ENCODE peak calls at places on chromosomes 11 and 22, in ten cellular contexts. W, Y, I, O, K, L, G, S, N and E are unnamed samples.

GRCh38 chr22:38177044-38177443 is 4.6 kb downstream of the PLA2G6 start:
- DNase-seq in G (no peak), W (no peak), L (no peak), N (no peak), K (no peak), S (no peak), I (no peak), Y (no peak), O (no peak), E (no peak)

GRCh38 chr11:82858556-82859091 is 41.6 kb downstream of the PRCP start:
- DNase-seq in L (no peak), Y (no peak), W (peak; percentile 8), O (peak; percentile 71), S (no peak), K (no peak), I (no peak), N (no peak), G (no peak), E (no peak)

GRCh38 chr22:47154621-47155081 is 392.2 kb downstream of the TBC1D22A start:
- DNase-seq in Y (no peak), I (no peak), L (peak; percentile 72), W (no peak), O (peak; percentile 82), S (peak; percentile 75), G (peak; percentile 90), N (no peak), K (no peak), E (no peak)

GRCh38 chr11:28581286-28582242 is 473.4 kb downstream of the METTL15 start:
- DNase-seq in L (no peak), Y (no peak), S (no peak), W (no peak), O (peak; percentile 78), I (no peak), G (no peak), N (no peak), K (no peak), E (no peak)

GRCh38 chr11:17642370-17642769 is 77.0 kb upstream of the MYOD1 start:
- DNase-seq in L (no peak), W (no peak), O (no peak), Y (no peak), S (no peak), G (no peak), K (no peak), I (no peak), N (no peak), E (no peak)

GRCh38 chr11:118343248-118343647 is 743 bp upstream of the CD3D start:
- DNase-seq in N (no peak), G (no peak), I (no peak), W (no peak), O (no peak), S (no peak), L (no peak), Y (no peak), K (no peak), E (no peak)

GRCh38 chr22:45450931-45451651 is 37.6 kb downstream of the RIBC2 start:
- DNase-seq in G (no peak), Y (no peak), I (no peak), S (peak; percentile 44), O (peak; percentile 97), N (no peak), L (peak; percentile 65), K (no peak), W (no peak), E (no peak)

GRCh38 chr11:6202036-6202435 is 3.0 kb downstream of the OR52W1 start:
- DNase-seq in W (no peak), I (no peak), Y (no peak), S (no peak), L (no peak), O (peak; percentile 23), N (no peak), K (no peak), G (no peak), E (no peak)

GRCh38 chr11:74000770-74001169 is 8.1 kb downstream of the UCP3 start:
- DNase-seq in N (peak; percentile 35), S (no peak), O (no peak), G (no peak), W (no peak), Y (no peak), I (no peak), K (no peak), L (no peak), E (no peak)

GRCh38 chr22:37827056-37827455 is 3.9 kb downstream of the GALR3 start:
- DNase-seq in S (peak; percentile 68), K (no peak), G (peak; percentile 92), Y (no peak), W (no peak), O (no peak), L (peak; percentile 79), I (no peak), N (no peak), E (no peak)

GRCh38 chr11:9276571-9276970 is 11.4 kb upstream of the DENND5A start:
- DNase-seq in O (no peak), N (no peak), Y (no peak), K (no peak), I (no peak), G (no peak), S (no peak), W (peak; percentile 62), L (no peak), E (peak; percentile 37)

GRCh38 chr22:43110927-43111623 is 525 bp downstream of the BIK start:
- DNase-seq in G (peak; percentile 50), Y (peak; percentile 66), N (peak; percentile 84), K (no peak), S (no peak), I (no peak), W (no peak), O (no peak), L (no peak), E (peak; percentile 44)

GRCh38 chr11:32615422-32615821 is 31.8 kb downstream of the EIF3M start:
- DNase-seq in I (no peak), Y (no peak), O (no peak), W (peak; percentile 20), L (no peak), S (no peak), N (no peak), G (no peak), K (peak; percentile 7), E (no peak)

DNA sequence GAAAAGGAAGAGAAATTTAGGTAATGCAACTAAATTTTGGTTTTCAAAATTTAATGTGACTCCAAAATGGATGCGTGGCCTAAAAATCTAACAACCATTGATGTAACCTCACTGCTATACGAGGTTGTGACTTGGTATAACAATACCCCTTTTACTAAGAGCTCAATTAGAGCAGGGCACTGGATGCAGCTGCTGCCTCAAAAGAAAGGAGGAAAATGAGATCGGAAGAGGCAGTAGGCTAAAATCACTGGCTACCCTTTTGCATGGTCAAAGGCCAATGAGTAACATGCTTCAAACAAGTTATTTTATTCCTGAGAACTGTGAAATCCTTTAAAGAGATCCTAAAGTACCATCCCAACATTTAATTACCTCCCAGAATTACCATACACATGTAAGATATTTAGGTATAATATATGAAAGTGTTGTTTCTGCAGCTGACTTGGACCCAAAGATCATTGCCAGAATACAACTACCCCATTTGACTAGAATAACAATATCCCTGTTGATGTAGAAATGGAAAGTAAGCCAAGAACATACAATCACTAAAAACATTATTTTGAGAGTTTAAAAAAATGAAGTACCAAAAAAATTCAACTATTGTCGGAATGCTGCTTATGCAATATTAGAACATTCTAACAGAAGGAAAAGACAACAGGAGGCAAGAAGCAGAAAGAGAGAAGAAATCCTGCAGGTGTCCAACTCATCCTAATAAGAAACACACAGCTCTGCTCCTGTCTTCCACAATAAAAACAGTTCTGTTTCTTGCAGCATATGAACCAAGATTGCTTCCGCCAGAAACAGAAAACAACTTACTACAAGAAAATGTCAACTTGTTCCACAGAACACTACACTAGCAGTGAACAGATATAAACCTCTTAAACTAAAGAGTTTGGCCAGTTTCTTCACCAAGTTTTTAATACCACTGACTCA is 15.0 kb downstream of the SIK3 start:
- DNase-seq in I (no peak), N (no peak), G (no peak), O (no peak), W (no peak), K (no peak), Y (no peak), L (no peak), S (no peak), E (no peak)
- H3K4me1 ChIP-seq in I (no peaks in the 10 kb centered on the region), N (peaks cover 57% of the 10 kb centered on the region), G (peaks cover 14% of the 10 kb centered on the region), O (peaks cover 9% of the 10 kb centered on the region), W (peaks cover 37% of the 10 kb centered on the region), K (peaks cover 19% of the 10 kb centered on the region), Y (no peaks in the 10 kb centered on the region), L (no peaks in the 10 kb centered on the region), S (peaks cover 50% of the 10 kb centered on the region), E (peaks cover 6% of the 10 kb centered on the region)

GRCh38 chr11:114152785-114153184 is 93.3 kb downstream of the ZBTB16 start:
- DNase-seq in S (no peak), I (no peak), K (no peak), G (no peak), W (no peak), O (no peak), N (no peak), L (no peak), Y (no peak), E (no peak)

GRCh38 chr11:114155116-114155515 is 95.6 kb downstream of the ZBTB16 start:
- DNase-seq in O (no peak), K (no peak), L (no peak), Y (no peak), G (no peak), I (no peak), W (no peak), N (no peak), S (no peak), E (no peak)

GRCh38 chr11:114153224-114153623 is 93.7 kb downstream of the ZBTB16 start:
- DNase-seq in W (no peak), K (no peak), L (no peak), S (no peak), I (no peak), G (no peak), O (no peak), N (no peak), Y (no peak), E (peak; percentile 80)

GRCh38 chr11:114156131-114156581 is 96.6 kb downstream of the ZBTB16 start:
- DNase-seq in Y (no peak), L (no peak), S (no peak), K (no peak), G (no peak), I (no peak), O (no peak), W (no peak), N (no peak), E (no peak)

GRCh38 chr11:114154271-114155047 is 94.9 kb downstream of the ZBTB16 start:
- DNase-seq in S (no peak), W (no peak), K (peak; percentile 30), Y (no peak), O (no peak), I (no peak), N (no peak), L (no peak), G (no peak), E (no peak)
- TF ChIP-seq POLR2A in S (no peak), W (no peak), K (no peak), Y (no peak), O (no peak), I (no peak), N (no peak), L (no peak), G (peak; percentile 28), E (no peak)

GRCh38 chr22:24418786-24419479 is 8.5 kb upstream of the ADORA2A start:
- DNase-seq in W (no peak), S (no peak), Y (no peak), N (no peak), L (no peak), K (no peak), I (no peak), G (peak; percentile 31), O (no peak), E (peak; percentile 46)
- H3K27ac ChIP-seq in W (no peak overlapping the region), S (no peak overlapping the region), Y (no peak overlapping the region), N (no peak overlapping the region), L (no peak overlapping the region), K (no peak overlapping the region), I (no peak overlapping the region), G (no peak overlapping the region), O (no peak overlapping the region), E (no peak overlapping the region)

GRCh38 chr22:41320416-41321240 is 19.3 kb downstream of the ZC3H7B start:
- DNase-seq in Y (no peak), N (no peak), G (no peak), W (no peak), I (no peak), K (no peak), O (no peak), S (no peak), L (no peak), E (no peak)
- H3K4me1 ChIP-seq in Y (no peaks in the 10 kb centered on the region), N (no peaks in the 10 kb centered on the region), G (no peaks in the 10 kb centered on the region), W (no peaks in the 10 kb centered on the region), I (no peaks in the 10 kb centered on the region), K (no peaks in the 10 kb centered on the region), O (peaks cover 2% of the 10 kb centered on the region), S (no peaks in the 10 kb centered on the region), L (no peaks in the 10 kb centered on the region), E (no peaks in the 10 kb centered on the region)